ENCODE peak calls at places on chromosomes 13 and 19, in eight cellular contexts. V is A549; G is CD4-positive, alpha-beta memory T cell; K is MM.1S; L is cardiac muscle cell; S is thoracic aorta; M is tibial artery; T is left lung. X is an unnamed sample. For H3K4me1, the result is how much of the 10 kb centered on the place peaks cover.

GRCh38 chr19:16073481-16073880 is 2.8 kb upstream of the TPM4 start:
- DNase-seq in V (no peak), G (no peak), K (no peak), L (no peak), S (no peak), M (peak), T (no peak), X (no peak)

GRCh38 chr13:111876506-111876905 is 190.4 kb upstream of the SOX1 start:
- DNase-seq in V (no peak), G (no peak), K (no peak), L (no peak), S (no peak), M (no peak), T (peak), X (no peak)

GRCh38 chr19:3149526-3150505 is 14.0 kb downstream of the GNA15 start:
- DNase-seq in V (no peak), G (no peak), K (no peak), L (no peak), S (no peak), M (no peak), T (no peak), X (no peak)

GRCh38 chr13:47901451-47901850 is 99.6 kb downstream of the SUCLA2 start:
- DNase-seq in V (no peak), G (no peak), K (no peak), L (peak), S (no peak), M (no peak), T (no peak), X (no peak)

GRCh38 chr13:73800011-73800410 is 334.2 kb downstream of the KLF12 start:
- DNase-seq in V (no peak), G (no peak), K (no peak), L (no peak), S (no peak), M (no peak), T (no peak), X (no peak)

GRCh38 chr19:16847407-16847806 is 18.2 kb downstream of the SIN3B start:
- DNase-seq in V (no peak), G (no peak), K (no peak), L (no peak), S (no peak), M (no peak), T (no peak), X (no peak)

GRCh38 chr13:33637978-33638743 is 179.8 kb upstream of the RFC3 start:
- DNase-seq in V (no peak), G (no peak), K (no peak), L (no peak), S (no peak), M (no peak), T (no peak), X (no peak)

GRCh38 chr19:45097776-45098520 is 5.0 kb downstream of the PPP1R37 start:
- DNase-seq in V (peak), G (no peak), K (no peak), L (no peak), S (no peak), M (no peak), T (no peak), X (peak)

GRCh38 chr13:32650705-32651311 is 64.6 kb downstream of the PDS5B start:
- DNase-seq in V (peak), G (peak), K (peak), L (peak), S (no peak), M (no peak), T (no peak), X (peak)

GRCh38 chr13:36673838-36674326 is at the start of gene SERTM1:
- DNase-seq in V (no peak), G (no peak), K (no peak), L (peak), S (no peak), M (no peak), T (peak), X (peak)

GRCh38 chr19:44003461-44004134 is 841 bp downstream of the ZNF230 start:
- DNase-seq in V (peak), G (no peak), K (peak), L (peak), S (no peak), M (no peak), T (no peak), X (peak)

GRCh38 chr13:31236211-31236786 is 36.5 kb downstream of the B3GLCT start:
- DNase-seq in V (no peak), G (peak), K (peak), L (peak), S (no peak), M (no peak), T (no peak), X (no peak)

GRCh38 chr19:30690525-30690924 is 318.3 kb downstream of the ZNF536 start:
- DNase-seq in V (no peak), G (no peak), K (no peak), L (no peak), S (no peak), M (no peak), T (no peak), X (no peak)

GRCh38 chr13:89969996-89970709 is 1377.3 kb upstream of the MIR17HG start:
- DNase-seq in V (no peak), G (no peak), K (no peak), L (no peak), S (no peak), M (no peak), T (no peak), X (no peak)

GRCh38 chr13:78437781-78438180 is 165.6 kb downstream of the POU4F1 start:
- DNase-seq in V (no peak), G (no peak), K (no peak), L (no peak), S (no peak), M (no peak), T (no peak), X (no peak)

GRCh38 chr13:37534181-37534580 is 64.4 kb downstream of the POSTN start:
- DNase-seq in V (no peak), G (no peak), K (no peak), L (no peak), S (no peak), M (no peak), T (no peak), X (no peak)

GRCh38 chr13:114054269-114054668 is 78.2 kb downstream of the RASA3 start:
- DNase-seq in V (no peak), G (no peak), K (no peak), L (no peak), S (no peak), M (no peak), T (peak), X (peak)

GRCh38 chr19:39916851-39917396 is 17.5 kb downstream of the FCGBP start:
- DNase-seq in V (no peak), G (no peak), K (peak), L (no peak), S (no peak), M (peak), T (no peak), X (no peak)
- H3K27ac ChIP-seq in V (peak), G (no peak), K (no peak), L (no peak), S (no peak), M (no peak), T (no peak), X (no peak)

GRCh38 chr19:2033825-2034159 is 17.3 kb downstream of the MKNK2 start:
- DNase-seq in V (no peak), G (no peak), K (no peak), L (no peak), S (no peak), M (no peak), T (no peak), X (peak)

GRCh38 chr19:2033115-2033824 is 17.8 kb upstream of the BTBD2 start:
- DNase-seq in V (no peak), G (no peak), K (no peak), L (no peak), S (no peak), M (no peak), T (no peak), X (no peak)

GRCh38 chr19:2034729-2035589 is 16.1 kb downstream of the MKNK2 start:
- DNase-seq in V (no peak), G (peak), K (peak), L (peak), S (no peak), M (no peak), T (peak), X (peak)

GRCh38 chr19:2035590-2035991 is 15.5 kb downstream of the MKNK2 start:
- DNase-seq in V (no peak), G (no peak), K (no peak), L (no peak), S (no peak), M (no peak), T (peak), X (no peak)

DNA sequence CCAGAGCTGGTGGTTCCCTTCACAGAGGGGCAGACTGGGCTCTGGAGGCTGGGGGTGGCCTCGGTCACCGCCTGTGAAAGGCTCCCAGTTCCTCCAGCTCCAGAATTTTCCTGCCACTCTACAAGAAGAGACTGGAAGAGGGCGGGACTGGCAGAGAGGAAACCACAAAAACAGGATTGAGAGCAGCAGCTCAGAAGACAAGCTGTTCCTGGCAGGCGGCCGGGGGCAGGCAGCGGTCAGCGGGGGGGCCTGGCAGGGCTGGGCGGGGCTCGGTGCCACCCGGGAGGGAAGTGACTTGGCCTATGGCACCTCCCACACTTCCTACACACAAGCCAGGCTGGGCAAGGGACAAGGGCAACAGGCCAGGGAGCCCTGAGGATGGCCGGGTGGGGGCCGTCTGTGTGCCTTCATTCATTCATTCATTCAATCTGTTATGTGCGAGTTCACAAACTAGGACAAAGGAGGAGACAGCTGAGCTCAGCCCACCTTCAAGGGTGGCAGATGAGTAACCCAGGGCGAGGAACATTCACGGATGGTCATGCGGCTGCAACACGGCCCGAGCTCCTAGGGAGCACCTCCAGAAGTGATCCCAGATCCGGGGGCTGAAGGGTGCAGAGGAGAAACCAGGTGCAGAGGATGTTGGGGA is 16.9 kb upstream of the BTBD2 start:
- DNase-seq in V (peak), G (peak), K (peak), L (no peak), S (peak), M (peak), T (peak), X (peak)
- H3K4me1 ChIP-seq in V (under half), G (under half), K (under half), L (under half), S (under half), M (under half), T (under half), X (under half)

DNA sequence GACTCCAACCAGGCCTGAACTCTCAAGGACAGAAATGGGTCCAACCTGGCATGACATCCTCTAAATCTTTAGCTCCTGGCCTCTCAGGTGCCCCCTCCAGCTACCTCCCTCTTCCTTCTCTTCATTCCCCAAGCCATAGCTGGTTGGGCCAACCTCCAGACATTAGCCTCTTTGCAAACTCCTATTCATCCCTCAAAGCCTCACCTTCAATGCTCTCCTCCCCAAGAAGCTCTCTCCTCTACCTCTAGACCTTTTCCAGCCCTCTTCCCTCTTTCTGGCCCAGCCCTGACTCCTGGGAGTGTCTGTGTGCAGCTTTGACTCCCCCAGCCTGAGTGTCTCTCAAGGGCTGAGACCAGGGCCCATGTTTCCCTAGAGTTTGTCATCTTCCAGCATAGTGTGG is 5.3 kb upstream of the HOMER3 start:
- DNase-seq in V (no peak), G (no peak), K (no peak), L (no peak), S (no peak), M (no peak), T (no peak), X (no peak)
- H3K27ac ChIP-seq in V (no peak), G (no peak), K (peak), L (no peak), S (no peak), M (no peak), T (no peak), X (no peak)

GRCh38 chr13:20142927-20143480 is 17.8 kb downstream of the GJA3 start:
- DNase-seq in V (no peak), G (no peak), K (no peak), L (no peak), S (no peak), M (no peak), T (no peak), X (no peak)
- H3K4me1 ChIP-seq in V (under half), G (under half), K (under half), L (half or more), S (under half), M (under half), T (under half), X (under half)

DNA sequence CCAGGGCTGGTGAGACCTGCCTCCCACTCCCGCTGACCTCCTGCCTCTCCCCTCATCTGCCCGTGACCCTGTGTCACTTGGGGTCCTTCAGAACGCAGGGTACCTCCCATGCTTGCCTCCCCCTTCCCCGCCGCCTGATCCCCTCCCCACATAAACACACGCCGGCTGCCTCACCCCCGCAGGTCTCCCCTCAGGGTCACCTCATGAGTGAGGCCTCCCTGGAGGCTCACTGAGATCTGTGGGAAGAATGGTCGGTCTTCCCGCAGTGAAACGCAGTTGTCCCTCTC is 37.1 kb downstream of the FAM124A start:
- DNase-seq in V (no peak), G (no peak), K (no peak), L (no peak), S (no peak), M (no peak), T (peak), X (no peak)
- H3K27ac ChIP-seq in V (no peak), G (no peak), K (no peak), L (no peak), S (no peak), M (no peak), T (no peak), X (peak)

DNA sequence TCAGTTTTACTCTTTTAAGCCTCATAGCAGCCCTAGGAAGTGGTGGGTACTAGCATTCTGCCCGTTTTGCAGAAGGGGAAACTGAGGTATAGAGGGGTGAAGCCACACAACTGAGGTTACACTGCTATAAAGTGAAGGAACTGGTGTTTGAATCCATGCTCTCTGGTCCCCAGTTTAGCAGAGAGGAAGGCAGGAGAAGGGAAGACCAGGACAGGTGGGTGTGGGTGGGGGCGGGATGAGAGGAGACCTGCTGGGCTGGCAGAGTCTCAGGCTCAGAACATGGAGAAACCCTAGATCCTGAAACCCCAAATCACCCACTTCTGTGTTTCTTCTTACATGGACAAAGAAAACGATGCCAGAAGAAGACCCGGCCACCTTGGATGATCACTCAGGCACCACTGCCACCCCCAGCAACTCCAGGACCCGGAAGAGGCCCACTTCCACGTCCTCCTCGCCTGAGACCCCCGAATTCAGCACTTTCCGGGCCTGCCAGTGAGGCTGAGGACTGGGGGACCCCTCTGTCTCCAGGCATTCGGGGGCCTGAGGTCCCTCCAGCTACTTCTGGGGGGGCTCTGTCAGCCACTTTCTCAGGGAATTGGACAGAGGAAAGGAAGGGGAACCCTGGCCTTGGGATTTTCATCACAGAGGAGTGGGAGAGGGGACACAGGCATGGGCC is 2.3 kb upstream of the CARM1 start:
- DNase-seq in V (no peak), G (no peak), K (no peak), L (no peak), S (no peak), M (no peak), T (no peak), X (no peak)
- H3K4me1 ChIP-seq in V (under half), G (under half), K (under half), L (under half), S (under half), M (under half), T (under half), X (under half)

DNA sequence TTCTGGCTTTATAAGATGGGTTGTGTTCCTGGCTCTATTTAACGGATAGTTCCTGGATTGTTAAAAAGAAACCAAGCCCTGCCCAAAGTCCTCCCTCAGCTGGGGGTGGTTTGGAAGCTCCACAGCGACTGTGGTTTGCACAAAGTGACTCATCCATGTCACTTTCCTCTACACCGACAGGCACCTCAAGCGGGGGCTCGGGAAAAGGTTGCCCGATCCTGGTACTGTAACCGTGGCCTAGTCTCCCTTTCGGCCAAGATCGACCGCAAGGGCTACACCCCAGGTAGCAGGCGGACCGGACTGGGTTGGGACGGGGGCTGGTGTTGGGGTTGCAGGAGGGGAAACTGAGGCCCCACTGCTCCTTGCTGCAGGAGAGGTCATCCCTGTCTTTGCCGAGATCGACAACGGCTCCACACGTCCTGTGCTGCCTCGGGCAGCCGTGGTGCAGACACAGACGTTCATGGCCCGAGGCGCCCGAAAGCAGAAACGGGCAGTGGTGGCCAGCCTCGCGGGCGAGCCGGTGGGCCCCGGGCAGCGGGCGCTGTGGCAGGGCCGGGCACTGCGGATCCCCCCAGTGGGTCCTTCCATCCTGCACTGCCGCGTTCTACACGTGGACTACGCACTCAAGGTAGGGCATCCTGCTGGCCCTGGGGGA is 1.6 kb downstream of the ARRDC2 start:
- DNase-seq in V (no peak), G (no peak), K (no peak), L (no peak), S (no peak), M (peak), T (peak), X (no peak)
- H3K27ac ChIP-seq in V (peak), G (peak), K (no peak), L (no peak), S (peak), M (peak), T (peak), X (no peak)

GRCh38 chr13:40933508-40933907 is 85.6 kb downstream of the ELF1 start:
- DNase-seq in V (no peak), G (no peak), K (peak), L (no peak), S (no peak), M (no peak), T (no peak), X (no peak)
- H3K4me1 ChIP-seq in V (under half), G (under half), K (under half), L (under half), S (under half), M (under half), T (under half), X (under half)